ENCODE peak calls at places on chromosomes 16 and 17, in eight cellular contexts. D is SJCRH30; X is HFFc6; R is left lung; K is NCI-H345; G is activated T-cell treated with anti-CD3 and anti-CD28 coated beads, Interleukin-2, amount 50 U/mL, for 4 hours; O is T-helper 2 cell; C is globus pallidus. P is an unnamed sample.

GRCh38 chr17:65356524-65356923 is 204.9 kb downstream of the AXIN2 start:
- DNase-seq in D (no peak), X (no peak), R (no peak), K (no peak), G (no peak), O (no peak), C (peak; percentile 33), P (no peak)

GRCh38 chr16:29820271-29820701 is at the start of gene MVP:
- DNase-seq in D (no peak), X (peak; percentile 48), R (peak; percentile 82), K (peak; percentile 68), G (peak; percentile 42), O (peak; percentile 28), C (peak; percentile 62), P (no peak)

GRCh38 chr17:1228752-1229353 is 41.4 kb upstream of the BHLHA9 start:
- DNase-seq in D (no peak), X (no peak), R (no peak), K (no peak), G (no peak), O (no peak), C (no peak), P (no peak)

GRCh38 chr16:27432600-27432957 is 30.6 kb downstream of the IL21R start:
- DNase-seq in D (no peak), X (peak; percentile 82), R (peak; percentile 15), K (no peak), G (peak; percentile 3), O (no peak), C (no peak), P (no peak)

GRCh38 chr16:14003119-14003570 is 68.0 kb upstream of the MRTFB start:
- DNase-seq in D (peak; percentile 82), X (peak; percentile 72), R (peak; percentile 82), K (peak; percentile 38), G (no peak), O (no peak), C (peak; percentile 35), P (no peak)

GRCh38 chr17:76720941-76721340 is 5.5 kb downstream of the JMJD6 start:
- DNase-seq in D (no peak), X (no peak), R (no peak), K (no peak), G (no peak), O (no peak), C (no peak), P (no peak)

GRCh38 chr17:70134777-70135176 is 34.6 kb upstream of the KCNJ2 start:
- DNase-seq in D (no peak), X (no peak), R (no peak), K (no peak), G (no peak), O (no peak), C (no peak), P (no peak)

GRCh38 chr17:31286587-31286986 is 10.5 kb downstream of the OMG start:
- DNase-seq in D (no peak), X (no peak), R (no peak), K (no peak), G (no peak), O (no peak), C (no peak), P (no peak)

GRCh38 chr16:57884655-57885133 is 82.4 kb upstream of the KIFC3 start:
- DNase-seq in D (no peak), X (no peak), R (no peak), K (no peak), G (no peak), O (no peak), C (no peak), P (no peak)

GRCh38 chr16:22366371-22366770 is 8.0 kb downstream of the CDR2 start:
- DNase-seq in D (no peak), X (no peak), R (no peak), K (no peak), G (no peak), O (no peak), C (no peak), P (no peak)

GRCh38 chr16:539901-540530 is 12.5 kb downstream of the CAPN15 start:
- DNase-seq in D (no peak), X (peak; percentile 25), R (no peak), K (no peak), G (no peak), O (no peak), C (no peak), P (no peak)

GRCh38 chr16:27289669-27290068 is 21.1 kb upstream of the NSMCE1 start:
- DNase-seq in D (no peak), X (no peak), R (no peak), K (no peak), G (no peak), O (no peak), C (no peak), P (no peak)

GRCh38 chr16:87228363-87228762 is 88.8 kb downstream of the C16orf95 start:
- DNase-seq in D (no peak), X (no peak), R (no peak), K (no peak), G (no peak), O (no peak), C (no peak), P (no peak)

GRCh38 chr17:62765351-62765750 is 42.8 kb downstream of the MARCHF10 start:
- DNase-seq in D (no peak), X (no peak), R (no peak), K (no peak), G (no peak), O (no peak), C (no peak), P (no peak)

P was measured in CD4-positive, CD25-positive, alpha-beta regulatory T cell.